ENCODE peak calls at places on chromosomes 6 and 20, in eight cellular contexts. J is T-helper 2 cell; C is T-helper 17 cell; F is globus pallidus; R is progenitor cell of endocrine pancreas; T is activated CD4-positive, alpha-beta T cell treated with anti-CD3 and anti-CD28 coated beads, Interleukin-2, amount 10 ng/mL, durations not matched to agents 7 days and 5 days; D is tibial artery; N is occipital lobe. H is an unnamed sample.
A peak's percentile ranks its signal among the peaks of the same experiment; 100 is the strongest.

GRCh38 chr6:69090132-69090531 is 455.1 kb downstream of the ADGRB3 start:
- DNase-seq in J (no peak), C (no peak), F (no peak), R (no peak), T (no peak), D (no peak), N (no peak), H (no peak)

GRCh38 chr6:94636780-94637385 is 940.5 kb upstream of the MANEA start:
- DNase-seq in J (no peak), C (no peak), F (peak; percentile 19), R (no peak), T (no peak), D (no peak), N (no peak), H (no peak)

GRCh38 chr6:35911871-35912653 is 8.8 kb downstream of the SRPK1 start:
- DNase-seq in J (no peak), C (no peak), F (no peak), R (no peak), T (no peak), D (no peak), N (no peak), H (no peak)

GRCh38 chr6:47698342-47698787 is at the start of gene ADGRF4:
- DNase-seq in J (no peak), C (no peak), F (no peak), R (no peak), T (no peak), D (no peak), N (no peak), H (no peak)

GRCh38 chr20:40230486-40230885 is 458.6 kb downstream of the MAFB start:
- DNase-seq in J (no peak), C (no peak), F (no peak), R (no peak), T (no peak), D (no peak), N (no peak), H (no peak)

GRCh38 chr6:89023591-89024441 is 56.7 kb upstream of the PNRC1 start:
- DNase-seq in J (no peak), C (no peak), F (no peak), R (no peak), T (no peak), D (no peak), N (no peak), H (no peak)

GRCh38 chr6:43013020-43013842 is 515 bp downstream of the MEA1 start:
- DNase-seq in J (no peak), C (no peak), F (no peak), R (no peak), T (no peak), D (no peak), N (no peak), H (no peak)

GRCh38 chr20:58142843-58143185 is 85.6 kb downstream of the ANKRD60 start:
- DNase-seq in J (no peak), C (no peak), F (no peak), R (no peak), T (no peak), D (peak; percentile 65), N (no peak), H (no peak)

GRCh38 chr6:15396808-15397207 is 150.9 kb downstream of the JARID2 start:
- DNase-seq in J (no peak), C (no peak), F (no peak), R (no peak), T (no peak), D (no peak), N (no peak), H (no peak)

GRCh38 chr6:6007311-6008113 is 787 bp upstream of the NRN1 start:
- DNase-seq in J (peak; percentile 73), C (no peak), F (no peak), R (no peak), T (peak; percentile 48), D (peak; percentile 73), N (no peak), H (no peak)

GRCh38 chr6:138535728-138536454 is 36.6 kb upstream of the NHSL1 start:
- DNase-seq in J (no peak), C (no peak), F (no peak), R (no peak), T (no peak), D (no peak), N (no peak), H (no peak)

GRCh38 chr6:152952045-152952444 is 30.8 kb downstream of the FBXO5 start:
- DNase-seq in J (peak; percentile 16), C (no peak), F (no peak), R (no peak), T (no peak), D (no peak), N (no peak), H (no peak)

GRCh38 chr20:41170386-41171105 is 33.2 kb downstream of the PLCG1 start:
- DNase-seq in J (no peak), C (no peak), F (no peak), R (no peak), T (no peak), D (peak; percentile 55), N (no peak), H (no peak)

GRCh38 chr20:61118429-61119224 is 133.4 kb upstream of the CDH4 start:
- DNase-seq in J (no peak), C (no peak), F (no peak), R (no peak), T (no peak), D (no peak), N (no peak), H (no peak)

GRCh38 chr6:12436224-12436623 is 146.1 kb downstream of the EDN1 start:
- DNase-seq in J (peak; percentile 32), C (no peak), F (no peak), R (no peak), T (no peak), D (no peak), N (no peak), H (no peak)

GRCh38 chr20:24837721-24838456 is 111.2 kb upstream of the CST7 start:
- DNase-seq in J (no peak), C (no peak), F (no peak), R (no peak), T (no peak), D (no peak), N (no peak), H (no peak)

GRCh38 chr6:132648356-132648755 is 10.6 kb downstream of the TAAR1 start:
- DNase-seq in J (peak; percentile 91), C (no peak), F (no peak), R (no peak), T (peak; percentile 25), D (no peak), N (no peak), H (peak; percentile 5)

GRCh38 chr6:7381092-7381491 is 8.4 kb downstream of the CAGE1 start:
- DNase-seq in J (no peak), C (no peak), F (no peak), R (no peak), T (no peak), D (no peak), N (no peak), H (no peak)

GRCh38 chr6:30748301-30748769 is 4.0 kb upstream of the IER3 start:
- DNase-seq in J (no peak), C (no peak), F (no peak), R (no peak), T (no peak), D (no peak), N (no peak), H (no peak)

GRCh38 chr20:51221791-51222408 is 199.0 kb upstream of the KCNG1 start:
- DNase-seq in J (no peak), C (no peak), F (no peak), R (no peak), T (no peak), D (no peak), N (no peak), H (no peak)

GRCh38 chr6:87754828-87755227 is 52.8 kb upstream of the AKIRIN2 start:
- DNase-seq in J (no peak), C (no peak), F (no peak), R (no peak), T (no peak), D (no peak), N (no peak), H (no peak)

GRCh38 chr6:31901415-31901952 is 402 bp downstream of the ZBTB12 start:
- DNase-seq in J (peak; percentile 86), C (peak; percentile 49), F (peak; percentile 69), R (peak; percentile 34), T (peak; percentile 63), D (peak; percentile 84), N (peak; percentile 60), H (peak; percentile 69)

GRCh38 chr6:166742981-166743380 is 115.9 kb upstream of the RPS6KA2 start:
- DNase-seq in J (no peak), C (no peak), F (no peak), R (no peak), T (no peak), D (no peak), N (no peak), H (no peak)

H was measured in activated gamma-delta T cell treated with Interleukin-2 at 50 U/mL for 16 hours.